ENCODE peak calls at places on chromosome 14, in seven cellular contexts. One of them, this sample, is unnamed.

GRCh38 chr14:98951031-98951430 is 321.0 kb downstream of the BCL11B start:
- DNase-seq in body of pancreas: no peak
- DNase-seq in small intestine: no peak
- DNase-seq in lung: no peak
- DNase-seq in AG04450: no peak
- DNase-seq in A549: no peak
- DNase-seq in effector memory CD4-positive, alpha-beta T cell: no peak
- DNase-seq in this sample: no peak

GRCh38 chr14:22994762-22995275 is 12.5 kb upstream of the AJUBA start:
- DNase-seq in lung: peak; percentile 64
- DNase-seq in AG04450: no peak
- DNase-seq in A549: peak; percentile 40
- DNase-seq in body of pancreas: no peak
- DNase-seq in small intestine: no peak
- DNase-seq in effector memory CD4-positive, alpha-beta T cell: no peak
- DNase-seq in this sample: no peak

GRCh38 chr14:23183479-23183878 is at the start of gene SLC7A8:
- DNase-seq in AG04450: no peak
- DNase-seq in effector memory CD4-positive, alpha-beta T cell: no peak
- DNase-seq in lung: peak; percentile 44
- DNase-seq in small intestine: peak; percentile 43
- DNase-seq in body of pancreas: peak; percentile 63
- DNase-seq in A549: no peak
- DNase-seq in this sample: no peak

GRCh38 chr14:61042220-61042619 is 61.2 kb downstream of the SLC38A6 start:
- DNase-seq in AG04450: no peak
- DNase-seq in lung: no peak
- DNase-seq in A549: no peak
- DNase-seq in effector memory CD4-positive, alpha-beta T cell: no peak
- DNase-seq in small intestine: no peak
- DNase-seq in body of pancreas: no peak
- DNase-seq in this sample: no peak

GRCh38 chr14:99132821-99133562 is 139.0 kb downstream of the BCL11B start:
- DNase-seq in small intestine: no peak
- DNase-seq in effector memory CD4-positive, alpha-beta T cell: no peak
- DNase-seq in AG04450: no peak
- DNase-seq in A549: no peak
- DNase-seq in body of pancreas: no peak
- DNase-seq in lung: peak; percentile 13
- DNase-seq in this sample: no peak

GRCh38 chr14:64247186-64247585 is 47.0 kb downstream of the ESR2 start:
- DNase-seq in body of pancreas: no peak
- DNase-seq in AG04450: no peak
- DNase-seq in effector memory CD4-positive, alpha-beta T cell: no peak
- DNase-seq in A549: no peak
- DNase-seq in lung: no peak
- DNase-seq in small intestine: no peak
- DNase-seq in this sample: no peak

GRCh38 chr14:64612021-64612380 is 62.2 kb downstream of the PPP1R36 start:
- DNase-seq in lung: no peak
- DNase-seq in effector memory CD4-positive, alpha-beta T cell: no peak
- DNase-seq in small intestine: no peak
- DNase-seq in body of pancreas: no peak
- DNase-seq in A549: peak; percentile 67
- DNase-seq in AG04450: peak; percentile 61
- DNase-seq in this sample: no peak

GRCh38 chr14:23481992-23482813 is 12.7 kb downstream of the NGDN start:
- DNase-seq in lung: no peak
- DNase-seq in AG04450: no peak
- DNase-seq in effector memory CD4-positive, alpha-beta T cell: no peak
- DNase-seq in body of pancreas: no peak
- DNase-seq in A549: no peak
- DNase-seq in small intestine: no peak
- DNase-seq in this sample: no peak

GRCh38 chr14:92503756-92504491 is 9.7 kb upstream of the RIN3 start:
- DNase-seq in AG04450: no peak
- DNase-seq in body of pancreas: no peak
- DNase-seq in effector memory CD4-positive, alpha-beta T cell: no peak
- DNase-seq in A549: peak; percentile 92
- DNase-seq in small intestine: no peak
- DNase-seq in lung: no peak
- DNase-seq in this sample: peak; percentile 84

GRCh38 chr14:76718306-76719075 is 42.8 kb upstream of the VASH1 start:
- DNase-seq in body of pancreas: no peak
- DNase-seq in AG04450: no peak
- DNase-seq in effector memory CD4-positive, alpha-beta T cell: no peak
- DNase-seq in A549: no peak
- DNase-seq in lung: peak; percentile 13
- DNase-seq in small intestine: no peak
- DNase-seq in this sample: no peak

GRCh38 chr14:62168564-62169155 is 406.4 kb downstream of the SNAPC1 start:
- DNase-seq in lung: no peak
- DNase-seq in effector memory CD4-positive, alpha-beta T cell: no peak
- DNase-seq in body of pancreas: no peak
- DNase-seq in A549: no peak
- DNase-seq in AG04450: no peak
- DNase-seq in small intestine: no peak
- DNase-seq in this sample: no peak

GRCh38 chr14:22225526-22226133 is 363.4 kb downstream of the DAD1 start:
- DNase-seq in small intestine: no peak
- DNase-seq in lung: no peak
- DNase-seq in effector memory CD4-positive, alpha-beta T cell: no peak
- DNase-seq in A549: no peak
- DNase-seq in AG04450: peak; percentile 29
- DNase-seq in body of pancreas: no peak
- DNase-seq in this sample: no peak

GRCh38 chr14:75090353-75090752 is 20.9 kb downstream of the ZC2HC1C start:
- DNase-seq in lung: no peak
- DNase-seq in effector memory CD4-positive, alpha-beta T cell: no peak
- DNase-seq in small intestine: no peak
- DNase-seq in AG04450: no peak
- DNase-seq in body of pancreas: no peak
- DNase-seq in A549: no peak
- DNase-seq in this sample: no peak

GRCh38 chr14:76644875-76645518 is 116.3 kb upstream of the VASH1 start:
- DNase-seq in body of pancreas: peak; percentile 13
- DNase-seq in small intestine: peak; percentile 7
- DNase-seq in effector memory CD4-positive, alpha-beta T cell: no peak
- DNase-seq in lung: no peak
- DNase-seq in AG04450: no peak
- DNase-seq in A549: peak; percentile 39
- DNase-seq in this sample: no peak

GRCh38 chr14:74867673-74868072 is 8.3 kb downstream of the PROX2 start:
- DNase-seq in effector memory CD4-positive, alpha-beta T cell: no peak
- DNase-seq in AG04450: no peak
- DNase-seq in lung: no peak
- DNase-seq in A549: no peak
- DNase-seq in body of pancreas: no peak
- DNase-seq in small intestine: peak; percentile 38
- DNase-seq in this sample: no peak

GRCh38 chr14:74698471-74698870 is 14.4 kb downstream of the AREL1 start:
- DNase-seq in lung: no peak
- DNase-seq in A549: no peak
- DNase-seq in AG04450: no peak
- DNase-seq in small intestine: no peak
- DNase-seq in effector memory CD4-positive, alpha-beta T cell: no peak
- DNase-seq in body of pancreas: no peak
- DNase-seq in this sample: no peak

GRCh38 chr14:39229222-39229543 is 4.5 kb upstream of the MIA2 start:
- DNase-seq in small intestine: peak; percentile 57
- DNase-seq in A549: no peak
- DNase-seq in AG04450: no peak
- DNase-seq in lung: no peak
- DNase-seq in effector memory CD4-positive, alpha-beta T cell: peak; percentile 14
- DNase-seq in body of pancreas: no peak
- DNase-seq in this sample: no peak

GRCh38 chr14:77128414-77128891 is 13.1 kb downstream of the ZDHHC22 start:
- DNase-seq in lung: no peak
- DNase-seq in A549: no peak
- DNase-seq in effector memory CD4-positive, alpha-beta T cell: no peak
- DNase-seq in body of pancreas: peak; percentile 39
- DNase-seq in AG04450: no peak
- DNase-seq in small intestine: no peak
- DNase-seq in this sample: no peak

GRCh38 chr14:64823305-64823985 is 56.3 kb downstream of the SPTB start:
- DNase-seq in lung: peak; percentile 78
- DNase-seq in body of pancreas: peak; percentile 82
- DNase-seq in small intestine: peak; percentile 70
- DNase-seq in A549: peak; percentile 78
- DNase-seq in effector memory CD4-positive, alpha-beta T cell: peak; percentile 43
- DNase-seq in AG04450: no peak
- DNase-seq in this sample: no peak

GRCh38 chr14:37566811-37567371 is 28.2 kb downstream of the FOXA1 start:
- DNase-seq in small intestine: peak; percentile 54
- DNase-seq in lung: no peak
- DNase-seq in body of pancreas: no peak
- DNase-seq in AG04450: no peak
- DNase-seq in effector memory CD4-positive, alpha-beta T cell: no peak
- DNase-seq in A549: peak; percentile 78
- DNase-seq in this sample: no peak

GRCh38 chr14:24251880-24252288 is 9.5 kb upstream of the TINF2 start:
- DNase-seq in body of pancreas: no peak
- DNase-seq in small intestine: no peak
- DNase-seq in A549: no peak
- DNase-seq in AG04450: no peak
- DNase-seq in lung: no peak
- DNase-seq in effector memory CD4-positive, alpha-beta T cell: no peak
- DNase-seq in this sample: no peak

DNA sequence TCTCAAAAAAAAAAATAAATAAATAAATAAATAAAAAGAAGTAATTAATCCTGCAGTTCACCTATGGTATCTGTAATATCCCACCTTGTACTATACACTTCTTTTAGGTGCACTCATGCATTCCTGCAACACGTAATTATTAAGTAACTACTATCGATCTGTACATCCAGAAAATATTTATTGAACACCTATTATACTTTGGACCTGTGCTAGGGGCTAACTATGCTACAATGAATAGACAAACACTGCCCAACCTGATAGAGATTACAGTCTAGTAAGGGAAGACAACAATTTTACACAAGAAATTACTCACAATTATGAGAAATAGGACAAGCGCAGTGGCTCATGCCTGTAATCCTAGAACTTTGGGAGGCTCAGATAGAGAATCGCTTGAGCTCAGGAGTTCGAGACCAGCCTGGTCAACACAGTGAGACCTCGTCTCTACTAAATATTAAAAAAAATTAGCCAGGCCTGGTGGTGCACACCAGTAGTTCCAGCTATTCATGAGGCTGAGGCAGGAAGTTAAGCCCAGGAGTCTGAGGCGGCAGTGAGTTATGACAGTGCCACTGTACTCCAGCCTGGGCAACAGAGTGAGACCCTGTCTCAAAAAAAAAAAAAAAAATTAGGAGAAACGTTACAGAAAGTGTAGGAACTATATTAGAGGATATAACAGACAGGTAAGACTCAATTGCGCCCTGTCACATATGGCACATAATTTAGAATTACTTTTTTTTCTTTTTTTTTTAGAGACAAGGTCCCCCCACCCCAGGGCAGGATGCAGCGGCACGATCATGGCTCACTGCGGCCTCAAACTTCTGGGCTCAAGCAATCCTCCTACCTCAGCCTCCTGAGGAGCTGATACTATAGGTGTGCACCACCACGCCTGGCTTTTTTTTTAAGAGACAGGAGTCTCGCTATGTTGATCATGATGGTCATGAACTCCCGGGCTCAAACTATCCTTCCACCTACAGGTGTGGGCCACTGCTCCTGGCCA is 1.2 kb downstream of the NRDE2 start:
- DNase-seq in small intestine: peak; percentile 12
- DNase-seq in effector memory CD4-positive, alpha-beta T cell: no peak
- DNase-seq in lung: no peak
- DNase-seq in A549: no peak
- DNase-seq in body of pancreas: no peak
- DNase-seq in AG04450: no peak
- DNase-seq in this sample: no peak
- H3K27ac ChIP-seq in small intestine: no peak overlapping the region
- H3K27ac ChIP-seq in effector memory CD4-positive, alpha-beta T cell: no peak overlapping the region
- H3K27ac ChIP-seq in lung: no peak overlapping the region
- H3K27ac ChIP-seq in A549: peak overlapping the region; percentile 91
- H3K27ac ChIP-seq in body of pancreas: no peak overlapping the region
- H3K27ac ChIP-seq in AG04450: no peak overlapping the region
- H3K27ac ChIP-seq in this sample: no peak overlapping the region

DNA sequence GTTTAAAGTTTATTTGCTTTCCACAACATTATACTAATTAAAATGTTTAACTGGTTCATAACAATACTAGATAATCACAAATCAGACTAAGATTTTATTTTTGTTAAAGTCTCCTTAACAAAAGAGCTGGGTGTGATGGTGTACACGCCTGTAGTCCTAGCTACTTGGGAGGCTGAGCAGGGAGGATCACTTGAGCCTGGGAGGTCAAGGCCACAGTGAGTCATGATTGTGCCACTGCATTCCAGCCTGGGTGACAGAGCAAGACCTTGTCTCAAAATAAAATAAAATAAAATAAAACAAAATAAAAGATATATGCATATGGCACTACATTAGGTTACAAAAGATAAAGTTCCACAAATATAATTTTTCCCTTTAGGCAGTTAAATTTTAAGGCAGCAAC is 5.6 kb downstream of the MIS18BP1 start:
- DNase-seq in AG04450: no peak
- DNase-seq in lung: no peak
- DNase-seq in small intestine: no peak
- DNase-seq in A549: peak; percentile 21
- DNase-seq in effector memory CD4-positive, alpha-beta T cell: no peak
- DNase-seq in body of pancreas: no peak
- DNase-seq in this sample: no peak
- H3K27ac ChIP-seq in AG04450: no peak overlapping the region
- H3K27ac ChIP-seq in lung: no peak overlapping the region
- H3K27ac ChIP-seq in small intestine: no peak overlapping the region
- H3K27ac ChIP-seq in A549: no peak overlapping the region
- H3K27ac ChIP-seq in effector memory CD4-positive, alpha-beta T cell: no peak overlapping the region
- H3K27ac ChIP-seq in body of pancreas: no peak overlapping the region
- H3K27ac ChIP-seq in this sample: no peak overlapping the region

GRCh38 chr14:20415723-20416622 is 2.7 kb upstream of the TEP1 start:
- DNase-seq in lung: no peak
- DNase-seq in small intestine: peak; percentile 93
- DNase-seq in body of pancreas: peak; percentile 23
- DNase-seq in AG04450: peak; percentile 23
- DNase-seq in A549: peak; percentile 67
- DNase-seq in effector memory CD4-positive, alpha-beta T cell: peak; percentile 6
- DNase-seq in this sample: no peak
- H3K27ac ChIP-seq in lung: no peak overlapping the region
- H3K27ac ChIP-seq in small intestine: peak overlapping the region; percentile 55
- H3K27ac ChIP-seq in body of pancreas: peak overlapping the region; percentile 17
- H3K27ac ChIP-seq in AG04450: no peak overlapping the region
- H3K27ac ChIP-seq in A549: no peak overlapping the region
- H3K27ac ChIP-seq in effector memory CD4-positive, alpha-beta T cell: no peak overlapping the region
- H3K27ac ChIP-seq in this sample: no peak overlapping the region

GRCh38 chr14:71119075-71119474 is 211.8 kb downstream of the PCNX1 start:
- DNase-seq in AG04450: no peak
- DNase-seq in effector memory CD4-positive, alpha-beta T cell: no peak
- DNase-seq in small intestine: peak; percentile 31
- DNase-seq in body of pancreas: no peak
- DNase-seq in lung: no peak
- DNase-seq in A549: no peak
- DNase-seq in this sample: peak; percentile 68
- H3K27ac ChIP-seq in AG04450: peak overlapping the region; percentile 90
- H3K27ac ChIP-seq in effector memory CD4-positive, alpha-beta T cell: no peak overlapping the region
- H3K27ac ChIP-seq in small intestine: peak overlapping the region; percentile 59
- H3K27ac ChIP-seq in body of pancreas: peak overlapping the region; percentile 69
- H3K27ac ChIP-seq in lung: no peak overlapping the region
- H3K27ac ChIP-seq in A549: no peak overlapping the region
- H3K27ac ChIP-seq in this sample: peak overlapping the region; percentile 91

This sample was measured in epithelial cell of prostate.